ENCODE peak calls at places on chromosome 20, in five cellular contexts. N, E, C, O and A are unnamed samples.

GRCh38 chr20:58538752-58539151 is 23.6 kb upstream of the APCDD1L start:
- DNase-seq in E (peak), C (no peak), O (no peak), N (peak), A (no peak)

GRCh38 chr20:47784599-47785320 is 521 bp downstream of the SULF2 start:
- DNase-seq in E (no peak), C (peak), O (no peak), N (peak), A (peak)

GRCh38 chr20:50786703-50787102 is 8.2 kb upstream of the BCAS4 start:
- DNase-seq in C (no peak), E (no peak), N (no peak), O (no peak), A (no peak)

GRCh38 chr20:44618318-44618731 is 33.2 kb downstream of the ADA start:
- DNase-seq in E (no peak), N (no peak), O (no peak), C (peak), A (no peak)

GRCh38 chr20:24488800-24489175 is 19.4 kb downstream of the SYNDIG1 start:
- DNase-seq in N (no peak), O (no peak), E (no peak), C (no peak), A (no peak)

GRCh38 chr20:4674672-4675071 is 47.0 kb upstream of the PRND start:
- DNase-seq in N (no peak), O (no peak), C (no peak), E (no peak), A (no peak)

GRCh38 chr20:63315240-63315981 is 22.4 kb downstream of the COL20A1 start:
- DNase-seq in E (no peak), N (no peak), C (no peak), O (no peak), A (no peak)

GRCh38 chr20:34331838-34332237 is 28.7 kb upstream of the AHCY start:
- DNase-seq in O (no peak), C (no peak), N (no peak), E (no peak), A (no peak)

GRCh38 chr20:32497589-32498224 is 87.4 kb downstream of the NOL4L start:
- DNase-seq in N (no peak), O (no peak), C (no peak), E (no peak), A (no peak)

GRCh38 chr20:31819083-31819784 is at the start of gene MYLK2:
- DNase-seq in C (no peak), O (peak), N (no peak), E (no peak), A (peak)

GRCh38 chr20:33601861-33602260 is 60.3 kb upstream of the C20orf144 start:
- DNase-seq in E (no peak), N (no peak), O (no peak), C (no peak), A (no peak)

GRCh38 chr20:16178671-16179070 is 394.6 kb downstream of the KIF16B start:
- DNase-seq in C (no peak), O (no peak), E (no peak), N (no peak), A (no peak)

GRCh38 chr20:11267131-11267761 is 593.4 kb upstream of the JAG1 start:
- DNase-seq in O (peak), E (peak), C (peak), N (peak), A (peak)

GRCh38 chr20:31718952-31719643 is 3.6 kb downstream of the BCL2L1 start:
- DNase-seq in C (peak), O (no peak), N (no peak), E (no peak), A (no peak)

GRCh38 chr20:17036546-17036945 is 190.3 kb upstream of the PCSK2 start:
- DNase-seq in E (no peak), O (peak), C (no peak), N (no peak), A (no peak)

GRCh38 chr20:63094767-63095499 is 88.2 kb upstream of the BHLHE23 start:
- DNase-seq in C (no peak), N (no peak), O (no peak), E (no peak), A (peak)

GRCh38 chr20:32941155-32941885 is 62.9 kb downstream of the SUN5 start:
- DNase-seq in N (peak), E (no peak), O (no peak), C (no peak), A (no peak)

GRCh38 chr20:45305262-45305661 is 1.4 kb upstream of the RBPJL start:
- DNase-seq in N (no peak), C (no peak), O (no peak), E (no peak), A (no peak)

GRCh38 chr20:14845199-14846160 is 508.1 kb upstream of the FLRT3 start:
- DNase-seq in E (no peak), N (no peak), C (no peak), O (no peak), A (no peak)